ENCODE peak calls at places on chromosomes 16 and 17, in eight cellular contexts. I is ascending aorta; J is activated T-cell treated with anti-CD3 and anti-CD28 coated beads, Interleukin-2, amount 50 U/mL, for 72 hours; P is activated CD4-positive, alpha-beta T cell treated with anti-CD3 and anti-CD28 coated beads for 24 hours; B is activated CD8-positive, alpha-beta memory T cell treated with anti-CD3 and anti-CD28 coated beads, Interleukin-2, amount 10 ng/mL, durations not matched to agents 7 days and 5 days; X is fibroblast of the conjunctiva; M is K562; W is NCI-H69. G is an unnamed sample.
A peak's percentile ranks its signal among the peaks of the same experiment; 100 is the strongest.

GRCh38 chr16:85165781-85166180 is 53.5 kb upstream of the CIBAR2 start:
- DNase-seq in I (no peak), J (no peak), P (no peak), B (no peak), X (no peak), M (no peak), W (no peak), G (no peak)

GRCh38 chr16:740459-740763 is 386 bp downstream of the CIAO3 start:
- DNase-seq in I (no peak), J (no peak), P (no peak), B (peak; percentile 51), X (no peak), M (peak; percentile 78), W (no peak), G (no peak)

GRCh38 chr16:50323335-50324011 is 45.3 kb downstream of the BRD7 start:
- DNase-seq in I (no peak), J (no peak), P (no peak), B (no peak), X (no peak), M (no peak), W (peak; percentile 24), G (no peak)

GRCh38 chr17:66950886-66951604 is 13.5 kb upstream of the CACNG4 start:
- DNase-seq in I (no peak), J (no peak), P (no peak), B (no peak), X (no peak), M (no peak), W (no peak), G (no peak)

GRCh38 chr17:73352261-73352660 is 40.5 kb upstream of the CDC42EP4 start:
- DNase-seq in I (no peak), J (no peak), P (no peak), B (no peak), X (no peak), M (no peak), W (no peak), G (no peak)

GRCh38 chr17:69175812-69176517 is 34.3 kb upstream of the ABCA6 start:
- DNase-seq in I (no peak), J (no peak), P (no peak), B (no peak), X (peak; percentile 93), M (no peak), W (no peak), G (no peak)

GRCh38 chr16:79823644-79824043 is 223.1 kb upstream of the MAF start:
- DNase-seq in I (no peak), J (no peak), P (no peak), B (no peak), X (no peak), M (no peak), W (no peak), G (no peak)

GRCh38 chr16:69861276-69862030 is 89.7 kb upstream of the CLEC18A start:
- DNase-seq in I (no peak), J (no peak), P (no peak), B (no peak), X (no peak), M (no peak), W (peak; percentile 51), G (peak; percentile 60)

GRCh38 chr17:58541249-58541648 is 26.8 kb upstream of the MTMR4 start:
- DNase-seq in I (no peak), J (no peak), P (no peak), B (no peak), X (no peak), M (peak; percentile 25), W (peak; percentile 29), G (no peak)

GRCh38 chr17:3710951-3711383 is 12.7 kb upstream of the HASPIN start:
- DNase-seq in I (no peak), J (peak; percentile 86), P (peak; percentile 69), B (peak; percentile 90), X (no peak), M (no peak), W (no peak), G (no peak)

GRCh38 chr16:19138601-19139000 is 24.8 kb downstream of the ITPRIPL2 start:
- DNase-seq in I (no peak), J (no peak), P (no peak), B (no peak), X (peak; percentile 35), M (no peak), W (peak; percentile 95), G (peak; percentile 77)

GRCh38 chr16:84463221-84463620 is 41.2 kb downstream of the MEAK7 start:
- DNase-seq in I (no peak), J (no peak), P (no peak), B (no peak), X (no peak), M (no peak), W (no peak), G (no peak)

GRCh38 chr16:53768593-53768992 is 64.6 kb downstream of the FTO start:
- DNase-seq in I (no peak), J (peak; percentile 32), P (no peak), B (peak; percentile 43), X (peak; percentile 87), M (no peak), W (no peak), G (no peak)

GRCh38 chr17:62562656-62563055 is 64.8 kb upstream of the MRC2 start:
- DNase-seq in I (no peak), J (no peak), P (no peak), B (no peak), X (peak; percentile 34), M (no peak), W (peak; percentile 57), G (no peak)

GRCh38 chr17:15309793-15310192 is 31.6 kb downstream of the TEKT3 start:
- DNase-seq in I (no peak), J (no peak), P (no peak), B (no peak), X (no peak), M (no peak), W (no peak), G (no peak)

GRCh38 chr16:50463581-50464324 is 84.4 kb upstream of the NKD1 start:
- DNase-seq in I (no peak), J (no peak), P (no peak), B (no peak), X (no peak), M (no peak), W (no peak), G (no peak)

GRCh38 chr16:3401719-3402397 is 843 bp downstream of the ZNF174 start:
- DNase-seq in I (no peak), J (no peak), P (no peak), B (no peak), X (no peak), M (peak; percentile 50), W (peak; percentile 54), G (no peak)

GRCh38 chr16:76932541-76933211 is 258.3 kb upstream of the MON1B start:
- DNase-seq in I (no peak), J (no peak), P (no peak), B (no peak), X (no peak), M (no peak), W (no peak), G (no peak)

GRCh38 chr17:28763804-28764266 is 20.0 kb downstream of the TRAF4 start:
- DNase-seq in I (no peak), J (peak; percentile 74), P (peak; percentile 77), B (peak; percentile 86), X (peak; percentile 74), M (peak; percentile 73), W (peak; percentile 80), G (peak; percentile 85)

GRCh38 chr17:57436565-57436964 is 180.2 kb downstream of the MSI2 start:
- DNase-seq in I (no peak), J (no peak), P (no peak), B (no peak), X (no peak), M (no peak), W (no peak), G (no peak)

GRCh38 chr16:64586756-64587155 is 535.1 kb downstream of the CDH11 start:
- DNase-seq in I (no peak), J (no peak), P (no peak), B (no peak), X (no peak), M (no peak), W (peak; percentile 67), G (no peak)

GRCh38 chr16:84538441-84538840 is 34.0 kb upstream of the MEAK7 start:
- DNase-seq in I (no peak), J (no peak), P (no peak), B (no peak), X (no peak), M (no peak), W (no peak), G (no peak)

GRCh38 chr17:55760643-55761355 is 9.9 kb downstream of the PCTP start:
- DNase-seq in I (no peak), J (no peak), P (no peak), B (no peak), X (no peak), M (no peak), W (no peak), G (no peak)

GRCh38 chr16:78288915-78289314 is 189.5 kb downstream of the WWOX start:
- DNase-seq in I (no peak), J (no peak), P (no peak), B (no peak), X (no peak), M (no peak), W (no peak), G (no peak)

GRCh38 chr17:62892870-62893338 is 73.1 kb upstream of the TANC2 start:
- DNase-seq in I (no peak), J (peak; percentile 34), P (peak; percentile 3), B (peak; percentile 55), X (peak; percentile 20), M (no peak), W (no peak), G (peak; percentile 23)